ENCODE peak calls at places on chromosomes 11 and 22, in nine cellular contexts. Z, L, D, V, R, P, S, C and B are unnamed samples.
A peak's percentile ranks its signal among the peaks of the same experiment; 100 is the strongest.

GRCh38 chr11:68014157-68014965 is 4.2 kb downstream of the ALDH3B1 start:
- DNase-seq in Z (peak; percentile 73), L (peak; percentile 84), D (peak; percentile 31), V (no peak), R (peak; percentile 85), P (peak; percentile 98), S (peak; percentile 100), C (no peak), B (peak; percentile 97)

GRCh38 chr11:128553662-128554392 is 33.5 kb downstream of the ETS1 start:
- DNase-seq in Z (no peak), L (no peak), D (no peak), V (peak; percentile 69), R (peak; percentile 40), P (peak; percentile 56), S (peak; percentile 6), C (no peak), B (no peak)

GRCh38 chr11:99934008-99934407 is 753.1 kb upstream of the ARHGAP42 start:
- DNase-seq in Z (no peak), L (no peak), D (no peak), V (no peak), R (no peak), P (no peak), S (no peak), C (no peak), B (no peak)

GRCh38 chr11:117523680-117524079 is 196.0 kb downstream of the CEP164 start:
- DNase-seq in Z (peak; percentile 72), L (no peak), D (peak; percentile 16), V (no peak), R (peak; percentile 63), P (no peak), S (no peak), C (no peak), B (no peak)

GRCh38 chr11:94511932-94512781 is at the start of gene C11orf97:
- DNase-seq in Z (peak; percentile 83), L (peak; percentile 77), D (no peak), V (peak; percentile 12), R (peak; percentile 60), P (peak; percentile 7), S (no peak), C (peak; percentile 73), B (peak; percentile 16)

GRCh38 chr11:86916330-86916729 is 38.9 kb downstream of the FZD4 start:
- DNase-seq in Z (peak; percentile 81), L (no peak), D (peak; percentile 60), V (no peak), R (peak; percentile 90), P (peak; percentile 84), S (peak; percentile 65), C (no peak), B (peak; percentile 84)

GRCh38 chr11:69518081-69518950 is 36.9 kb downstream of the LINC01488 start:
- DNase-seq in Z (peak; percentile 78), L (no peak), D (peak; percentile 86), V (no peak), R (peak; percentile 83), P (no peak), S (no peak), C (no peak), B (no peak)

GRCh38 chr11:118666331-118666730 is 13.1 kb downstream of the TREH start:
- DNase-seq in Z (no peak), L (peak; percentile 2), D (no peak), V (no peak), R (no peak), P (no peak), S (no peak), C (no peak), B (no peak)

GRCh38 chr22:43227231-43227630 is 40.3 kb upstream of the TTLL12 start:
- DNase-seq in Z (peak; percentile 77), L (no peak), D (no peak), V (peak; percentile 22), R (no peak), P (no peak), S (no peak), C (no peak), B (no peak)

GRCh38 chr22:45620707-45621106 is 50.9 kb upstream of the ATXN10 start:
- DNase-seq in Z (no peak), L (no peak), D (no peak), V (no peak), R (no peak), P (no peak), S (no peak), C (no peak), B (no peak)

GRCh38 chr11:33916736-33917135 is 24.9 kb upstream of the LMO2 start:
- DNase-seq in Z (no peak), L (no peak), D (no peak), V (no peak), R (no peak), P (no peak), S (no peak), C (no peak), B (no peak)

GRCh38 chr11:13010737-13011342 is 1.7 kb downstream of the RASSF10 start:
- DNase-seq in Z (peak; percentile 22), L (no peak), D (no peak), V (no peak), R (no peak), P (no peak), S (no peak), C (peak; percentile 29), B (no peak)

GRCh38 chr11:47955356-47955755 is 25.0 kb upstream of the PTPRJ start:
- DNase-seq in Z (no peak), L (no peak), D (no peak), V (no peak), R (no peak), P (no peak), S (no peak), C (no peak), B (no peak)

GRCh38 chr22:19579880-19580279 is 55.7 kb upstream of the CLDN5 start:
- DNase-seq in Z (no peak), L (no peak), D (no peak), V (no peak), R (no peak), P (no peak), S (no peak), C (peak; percentile 58), B (no peak)

GRCh38 chr22:18954333-18954732 is 18.2 kb upstream of the PRODH start:
- DNase-seq in Z (peak; percentile 86), L (peak; percentile 77), D (no peak), V (peak; percentile 52), R (peak; percentile 48), P (peak; percentile 23), S (peak; percentile 52), C (peak; percentile 86), B (peak; percentile 63)

GRCh38 chr11:57566035-57566504 is 1.4 kb downstream of the UBE2L6 start:
- DNase-seq in Z (peak; percentile 56), L (no peak), D (peak; percentile 3), V (no peak), R (peak; percentile 71), P (peak; percentile 62), S (no peak), C (no peak), B (no peak)

GRCh38 chr22:46791201-46791731 is 28.8 kb downstream of the TBC1D22A start:
- DNase-seq in Z (peak; percentile 82), L (peak; percentile 70), D (no peak), V (no peak), R (peak; percentile 56), P (peak; percentile 69), S (no peak), C (no peak), B (peak; percentile 91)

GRCh38 chr22:31139866-31140716 is at the start of gene PLA2G3:
- DNase-seq in Z (peak; percentile 71), L (no peak), D (no peak), V (peak; percentile 84), R (peak; percentile 27), P (no peak), S (no peak), C (peak; percentile 65), B (no peak)

GRCh38 chr11:102269927-102270326 is 47.4 kb upstream of the BIRC3 start:
- DNase-seq in Z (no peak), L (no peak), D (peak; percentile 20), V (no peak), R (peak; percentile 66), P (no peak), S (no peak), C (no peak), B (no peak)

GRCh38 chr11:134244593-134244992 is 8.6 kb downstream of the THYN1 start:
- DNase-seq in Z (peak; percentile 50), L (no peak), D (no peak), V (no peak), R (peak; percentile 15), P (no peak), S (peak; percentile 30), C (peak; percentile 29), B (no peak)

GRCh38 chr11:17230867-17231851 is 23.4 kb upstream of the PIK3C2A start:
- DNase-seq in Z (no peak), L (no peak), D (no peak), V (no peak), R (no peak), P (no peak), S (no peak), C (no peak), B (no peak)

GRCh38 chr11:80182906-80183305 is 742.1 kb upstream of the TENM4 start:
- DNase-seq in Z (no peak), L (no peak), D (no peak), V (no peak), R (no peak), P (no peak), S (no peak), C (no peak), B (no peak)

GRCh38 chr11:128260398-128260797 is 327.0 kb downstream of the ETS1 start:
- DNase-seq in Z (no peak), L (no peak), D (no peak), V (no peak), R (no peak), P (no peak), S (no peak), C (no peak), B (no peak)

GRCh38 chr11:111327908-111328624 is 29.7 kb downstream of the POU2AF3 start:
- DNase-seq in Z (no peak), L (no peak), D (no peak), V (no peak), R (no peak), P (peak; percentile 66), S (no peak), C (no peak), B (no peak)

GRCh38 chr22:40176921-40177737 is 596 bp upstream of the TNRC6B start:
- DNase-seq in Z (peak; percentile 34), L (peak; percentile 66), D (no peak), V (no peak), R (peak; percentile 72), P (peak; percentile 69), S (peak; percentile 49), C (peak; percentile 14), B (peak; percentile 77)

GRCh38 chr11:28649922-28650321 is 541.7 kb downstream of the METTL15 start:
- DNase-seq in Z (no peak), L (no peak), D (no peak), V (no peak), R (peak; percentile 14), P (no peak), S (no peak), C (no peak), B (peak; percentile 10)

GRCh38 chr11:20238712-20239111 is 78.4 kb upstream of the DBX1 start:
- DNase-seq in Z (no peak), L (no peak), D (no peak), V (peak; percentile 7), R (no peak), P (peak; percentile 50), S (no peak), C (no peak), B (no peak)